ENCODE peak calls at places on chromosomes 3 and 15, in six cellular contexts. V is IMR-90, I is A549, T is HepG2, Q is K562, X is GM12878. J is an unnamed sample.

GRCh38 chr15:51100785-51101489 is 6.2 kb upstream of the TNFAIP8L3 start:
- DNase-seq in X (no peak), T (no peak), Q (no peak), V (no peak), I (no peak), J (no peak)

GRCh38 chr15:99085413-99086326 is 19.2 kb upstream of the SYNM start:
- DNase-seq in I (no peak), T (no peak), X (no peak), Q (no peak), V (peak; percentile 91), J (no peak)

GRCh38 chr3:188578579-188579363 is 424.8 kb downstream of the LPP start:
- DNase-seq in T (no peak), X (no peak), I (no peak), V (peak; percentile 91), Q (no peak), J (no peak)

GRCh38 chr3:41173926-41174702 is 25.2 kb upstream of the CTNNB1 start:
- DNase-seq in V (no peak), I (no peak), Q (no peak), X (no peak), T (no peak), J (no peak)

GRCh38 chr3:194046995-194047681 is 88.8 kb upstream of the HES1 start:
- DNase-seq in Q (no peak), X (no peak), V (no peak), I (no peak), T (no peak), J (no peak)

GRCh38 chr3:46406786-46407611 is at the start of the genes CCR5AS and CCRL2:
- DNase-seq in I (no peak), T (no peak), X (no peak), V (peak; percentile 69), Q (peak; percentile 99), J (no peak)

GRCh38 chr3:182947892-182948291 is 32.4 kb downstream of the DCUN1D1 start:
- DNase-seq in T (peak; percentile 31), Q (peak; percentile 51), V (no peak), X (no peak), I (peak; percentile 41), J (peak; percentile 7)

GRCh38 chr3:64264491-64265109 is 39.3 kb upstream of the PRICKLE2 start:
- DNase-seq in T (no peak), I (peak; percentile 8), V (peak; percentile 32), X (no peak), Q (no peak), J (no peak)

GRCh38 chr15:57273366-57273765 is 102.9 kb upstream of the CGNL1 start:
- DNase-seq in I (no peak), V (no peak), Q (no peak), X (no peak), T (no peak), J (no peak)

GRCh38 chr3:155211940-155212339 is 81.5 kb downstream of the STRIT1 start:
- DNase-seq in I (no peak), X (no peak), T (no peak), V (no peak), Q (no peak), J (no peak)

GRCh38 chr3:171461087-171461917 is 1.1 kb upstream of the TNIK start:
- DNase-seq in X (no peak), T (no peak), Q (peak; percentile 78), I (peak; percentile 44), V (peak; percentile 44), J (peak; percentile 51)

GRCh38 chr15:73857193-73857920 is 16.0 kb upstream of the TBC1D21 start:
- DNase-seq in Q (no peak), X (no peak), I (no peak), T (no peak), V (no peak), J (no peak)

GRCh38 chr15:73858062-73858461 is 15.3 kb upstream of the TBC1D21 start:
- DNase-seq in I (no peak), T (no peak), X (no peak), V (no peak), Q (peak; percentile 43), J (no peak)

GRCh38 chr15:73856458-73857192 is 16.7 kb upstream of the TBC1D21 start:
- DNase-seq in X (no peak), T (no peak), V (no peak), I (no peak), Q (no peak), J (no peak)

GRCh38 chr15:73862276-73862675 is 11.1 kb upstream of the TBC1D21 start:
- DNase-seq in V (no peak), Q (no peak), T (no peak), X (no peak), I (no peak), J (no peak)

DNA sequence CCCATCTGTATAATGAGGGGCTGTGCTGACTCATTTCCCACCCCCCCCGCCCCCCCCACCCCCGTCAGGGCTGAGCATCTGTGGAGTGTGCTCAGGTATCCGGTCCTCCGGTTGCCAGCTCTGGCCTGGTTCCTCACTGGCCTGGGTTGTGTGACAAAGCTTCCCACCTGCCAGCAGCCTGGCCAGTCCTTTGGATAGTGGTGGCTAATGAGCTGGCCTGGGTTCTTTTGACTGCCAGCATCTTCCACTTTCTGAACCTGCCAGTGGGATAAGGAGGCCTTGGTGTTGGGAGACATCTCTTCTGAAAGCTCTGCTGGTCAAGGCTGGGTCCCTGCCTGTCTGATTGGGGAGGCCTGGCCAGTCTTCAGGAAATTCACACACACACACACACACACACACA is 14.1 kb upstream of the TBC1D21 start:
- DNase-seq in V (no peak), X (no peak), Q (no peak), I (no peak), T (no peak), J (no peak)
- TF ChIP-seq BHLHE40 in V (no peak), X (no peak), Q (no peak), I (no peak), T (no peak), J (no peak)

GRCh38 chr15:32941823-32942222 is 224.0 kb downstream of the GREM1 start:
- DNase-seq in Q (no peak), T (no peak), I (no peak), X (no peak), V (no peak), J (no peak)
- TF ChIP-seq BHLHE40 in Q (no peak), T (no peak), I (no peak), X (no peak), V (no peak), J (no peak)

DNA sequence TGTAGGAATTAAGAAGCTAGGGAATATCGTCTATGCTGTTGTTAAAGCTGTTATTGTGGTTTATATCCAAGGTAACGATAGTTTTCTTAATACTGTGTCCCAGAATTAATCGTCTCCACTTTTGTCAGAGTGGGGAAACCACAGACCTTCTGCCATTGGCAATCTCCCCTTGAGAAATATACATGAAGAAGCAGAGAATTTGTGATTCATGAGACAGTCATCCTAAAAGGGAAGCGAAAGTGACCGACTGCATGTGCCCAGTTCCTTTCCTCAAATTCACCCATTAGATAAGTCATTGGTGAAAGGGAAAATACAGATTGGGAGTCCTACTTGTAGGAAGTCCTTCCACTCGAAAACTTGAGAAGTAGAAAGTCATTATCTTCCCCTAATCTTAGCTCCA is 26.6 kb downstream of the DIPK2A start:
- DNase-seq in V (peak; percentile 72), Q (no peak), X (no peak), T (no peak), I (no peak), J (no peak)
- TF ChIP-seq BHLHE40 in V (peak; percentile 86), Q (no peak), X (peak; percentile 42), T (no peak), I (no peak), J (no peak)

GRCh38 chr3:131109156-131109555 is 82.5 kb downstream of the NEK11 start:
- DNase-seq in Q (no peak), I (no peak), V (no peak), X (no peak), T (no peak), J (no peak)

GRCh38 chr3:131114201-131114600 is 87.5 kb downstream of the NEK11 start:
- DNase-seq in X (no peak), V (no peak), T (no peak), I (no peak), Q (no peak), J (no peak)

GRCh38 chr3:131107637-131108433 is 81.2 kb downstream of the NEK11 start:
- DNase-seq in X (no peak), V (no peak), I (peak; percentile 12), T (peak; percentile 60), Q (no peak), J (no peak)

GRCh38 chr3:131110087-131110486 is 83.4 kb downstream of the NEK11 start:
- DNase-seq in X (no peak), Q (no peak), T (no peak), I (no peak), V (peak; percentile 21), J (no peak)
- TF ChIP-seq BHLHE40 in X (no peak), Q (no peak), T (no peak), I (no peak), V (no peak), J (no peak)

DNA sequence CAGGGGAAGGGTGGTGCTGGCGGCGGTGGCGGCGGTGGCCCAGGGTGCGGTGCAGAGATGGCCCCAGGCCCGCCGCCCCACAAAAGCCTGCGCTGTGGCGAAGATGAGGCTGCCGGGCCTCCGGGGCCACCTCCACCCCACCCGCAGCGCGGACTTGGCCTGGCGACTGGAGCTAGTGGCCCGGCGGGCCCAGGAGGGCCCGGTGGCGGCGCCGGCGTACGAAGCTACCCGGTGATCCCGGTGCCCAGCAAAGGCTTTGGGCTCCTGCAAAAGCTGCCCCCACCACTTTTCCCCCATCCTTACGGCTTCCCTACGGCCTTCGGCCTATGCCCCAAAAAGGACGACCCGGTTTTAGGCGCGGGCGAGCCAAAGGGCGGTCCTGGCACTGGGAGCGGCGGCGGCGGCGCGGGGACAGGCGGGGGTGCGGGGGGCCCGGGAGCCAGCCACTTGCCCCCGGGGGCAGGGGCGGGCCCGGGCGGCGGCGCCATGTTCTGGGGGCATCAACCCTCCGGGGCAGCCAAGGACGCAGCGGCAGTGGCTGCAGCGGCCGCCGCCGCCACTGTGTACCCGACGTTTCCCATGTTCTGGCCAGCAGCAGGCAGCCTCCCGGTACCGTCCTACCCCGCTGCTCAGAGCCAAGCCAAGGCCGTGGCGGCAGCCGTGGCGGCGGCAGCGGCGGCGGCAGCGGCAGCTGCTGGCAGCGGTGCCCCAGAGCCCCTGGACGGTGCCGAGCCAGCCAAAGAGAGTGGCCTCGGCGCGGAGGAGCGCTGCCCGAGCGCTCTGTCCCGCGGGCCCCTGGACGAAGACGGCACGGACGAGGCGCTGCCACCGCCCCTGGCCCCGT is 1.6 kb downstream of the SKOR1 start:
- DNase-seq in T (no peak), I (no peak), Q (no peak), V (no peak), X (no peak), J (no peak)
- TF ChIP-seq BHLHE40 in T (no peak), I (no peak), Q (no peak), V (no peak), X (no peak), J (no peak)

DNA sequence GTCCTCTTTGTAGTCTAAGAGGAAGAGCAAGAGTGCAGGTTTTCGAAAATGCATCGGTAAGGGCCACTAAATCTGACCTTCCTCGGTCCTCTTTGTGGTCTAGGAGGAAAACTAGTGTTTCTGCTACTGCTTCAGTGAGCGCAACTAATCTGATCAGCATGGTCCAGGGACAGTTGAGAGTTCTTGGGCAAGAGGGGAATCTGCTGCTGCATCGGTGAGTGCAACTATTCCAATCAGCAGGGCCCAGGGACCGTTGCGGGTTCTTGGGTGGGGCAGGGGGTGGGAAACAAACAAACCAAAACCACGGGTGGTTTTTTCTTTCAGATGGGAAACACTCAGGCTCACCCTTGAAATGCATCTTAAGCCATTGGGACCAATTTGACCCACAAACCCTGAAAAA is 10.5 kb upstream of the OSBPL11 start:
- DNase-seq in I (no peak), T (no peak), X (no peak), V (no peak), Q (peak; percentile 20), J (no peak)
- TF ChIP-seq BHLHE40 in I (no peak), T (no peak), X (no peak), V (no peak), Q (no peak), J (no peak)

J was measured in HEK293T.